ENCODE peak calls at places on chromosome 18, in ten cellular contexts. B is Calu3; T is nephron progenitor cell; O is stimulated activated CD8-positive, alpha-beta memory T cell treated with anti-CD3 and anti-CD28 coated beads, Interleukin-15, amount 100 ng/mL, for 1 hour; V is kidney tubule cell; I is stimulated activated CD4-positive, alpha-beta T cell treated with anti-CD3 and anti-CD28 coated beads, Interleukin-2, amount 100 ng/mL, for 24 hours; L is aorta; E is NCI-H774; W is type B pancreatic cell; S is GM19239. K is an unnamed sample.

GRCh38 chr18:37920865-37921264 is 355.3 kb upstream of the CELF4 start:
- DNase-seq in W (no peak), V (peak), B (no peak), O (no peak), T (no peak), E (no peak), I (no peak), L (no peak), S (no peak), K (no peak)

GRCh38 chr18:76256897-76257500 is 238.0 kb downstream of the ZNF516 start:
- DNase-seq in B (peak), E (peak), T (peak), I (no peak), O (no peak), L (no peak), S (no peak), V (peak), W (no peak), K (no peak)

GRCh38 chr18:61322265-61322873 is 10.9 kb upstream of the CDH20 start:
- DNase-seq in I (peak), E (no peak), V (peak), T (peak), L (peak), S (peak), W (peak), B (peak), O (no peak), K (no peak)

GRCh38 chr18:35616664-35617423 is 35.3 kb downstream of the GALNT1 start:
- DNase-seq in S (peak), V (peak), O (peak), W (no peak), B (peak), I (peak), E (no peak), L (no peak), T (peak), K (no peak)

GRCh38 chr18:58473071-58473470 is 155.8 kb downstream of the ALPK2 start:
- DNase-seq in S (no peak), T (no peak), E (no peak), L (no peak), I (no peak), V (no peak), W (no peak), O (no peak), B (no peak), K (no peak)

GRCh38 chr18:47899107-47899840 is 31.2 kb downstream of the SMAD2 start:
- DNase-seq in E (no peak), V (no peak), W (no peak), T (no peak), L (no peak), S (no peak), I (no peak), B (no peak), O (no peak), K (no peak)

GRCh38 chr18:58578321-58578720 is 50.6 kb downstream of the ALPK2 start:
- DNase-seq in V (no peak), W (no peak), E (no peak), L (no peak), S (no peak), O (no peak), T (no peak), I (no peak), B (no peak), K (no peak)

GRCh38 chr18:48840491-48840877 is 110.3 kb downstream of the SMAD7 start:
- DNase-seq in I (no peak), B (no peak), O (no peak), L (peak), V (no peak), T (no peak), W (no peak), S (no peak), E (no peak), K (no peak)

GRCh38 chr18:77736817-77737216 is 487.2 kb downstream of the GALR1 start:
- DNase-seq in S (no peak), V (no peak), L (no peak), T (no peak), E (no peak), I (no peak), B (no peak), W (no peak), O (no peak), K (no peak)

GRCh38 chr18:59910967-59911366 is 11.2 kb downstream of the PMAIP1 start:
- DNase-seq in E (no peak), I (no peak), O (no peak), W (no peak), B (no peak), S (no peak), L (no peak), T (no peak), V (no peak), K (no peak)

GRCh38 chr18:35322486-35323258 is 21.5 kb downstream of the ZNF24 start:
- DNase-seq in I (no peak), W (no peak), B (no peak), T (no peak), O (no peak), L (no peak), S (no peak), V (peak), E (no peak), K (no peak)

GRCh38 chr18:71212222-71212621 is 923.4 kb downstream of the SOCS6 start:
- DNase-seq in S (no peak), I (no peak), T (no peak), V (no peak), O (no peak), B (no peak), W (no peak), L (no peak), E (no peak), K (no peak)

GRCh38 chr18:69948919-69949537 is 1.4 kb upstream of the CD226 start:
- DNase-seq in W (no peak), T (no peak), E (no peak), B (no peak), V (peak), S (peak), I (peak), O (no peak), L (peak), K (no peak)

GRCh38 chr18:46110406-46110805 is 6.2 kb downstream of the HAUS1 start:
- DNase-seq in S (no peak), B (no peak), L (no peak), W (no peak), T (no peak), E (no peak), O (no peak), V (no peak), I (no peak), K (no peak)

GRCh38 chr18:59420244-59420643 is 61.2 kb upstream of the LMAN1 start:
- DNase-seq in E (no peak), O (no peak), I (no peak), L (no peak), V (no peak), W (no peak), B (no peak), T (no peak), S (no peak), K (no peak)

K was measured in prostate gland.